ENCODE peak calls at places on chromosomes 16 and 17, in six cellular contexts. T is left lung, F is body of pancreas, X is ascending aorta, I is lung, L is endodermal cell. S is an unnamed sample.
A peak's percentile ranks its signal among the peaks of the same experiment; 100 is the strongest.

GRCh38 chr16:66872524-66872923 is 7.8 kb upstream of the PDP2 start:
- DNase-seq in T (no peak), F (no peak), X (no peak), I (no peak), L (no peak), S (no peak)

GRCh38 chr16:10635367-10636021 is 55.1 kb upstream of the EMP2 start:
- DNase-seq in T (no peak), F (no peak), X (no peak), I (no peak), L (no peak), S (no peak)

GRCh38 chr17:61783556-61784304 is 79.6 kb downstream of the BRIP1 start:
- DNase-seq in T (no peak), F (no peak), X (no peak), I (no peak), L (no peak), S (no peak)

GRCh38 chr16:74626741-74627416 is 20.0 kb upstream of the GLG1 start:
- DNase-seq in T (no peak), F (no peak), X (no peak), I (no peak), L (no peak), S (no peak)

GRCh38 chr17:67490471-67490870 is 113.4 kb downstream of the PITPNC1 start:
- DNase-seq in T (no peak), F (no peak), X (no peak), I (no peak), L (peak; percentile 58), S (no peak)

GRCh38 chr17:21330436-21331160 is 45.6 kb upstream of the KCNJ12 start:
- DNase-seq in T (no peak), F (no peak), X (no peak), I (no peak), L (no peak), S (no peak)

GRCh38 chr17:17748179-17748578 is 66.9 kb downstream of the RAI1 start:
- DNase-seq in T (no peak), F (no peak), X (no peak), I (no peak), L (no peak), S (no peak)

GRCh38 chr17:55286681-55287589 is 22.2 kb downstream of the HLF start:
- DNase-seq in T (no peak), F (peak; percentile 80), X (no peak), I (no peak), L (no peak), S (no peak)

GRCh38 chr17:9408381-9408780 is 167.2 kb downstream of the STX8 start:
- DNase-seq in T (no peak), F (no peak), X (no peak), I (no peak), L (no peak), S (no peak)

GRCh38 chr17:5840811-5841446 is 229.2 kb upstream of the WSCD1 start:
- DNase-seq in T (no peak), F (no peak), X (no peak), I (no peak), L (peak; percentile 47), S (no peak)

GRCh38 chr17:73757324-73757942 is 113.2 kb upstream of the SDK2 start:
- DNase-seq in T (peak; percentile 53), F (no peak), X (no peak), I (no peak), L (no peak), S (no peak)

GRCh38 chr17:30379303-30380105 is 777 bp downstream of the CPD start:
- DNase-seq in T (peak; percentile 88), F (peak; percentile 43), X (no peak), I (no peak), L (peak; percentile 77), S (no peak)

DNA sequence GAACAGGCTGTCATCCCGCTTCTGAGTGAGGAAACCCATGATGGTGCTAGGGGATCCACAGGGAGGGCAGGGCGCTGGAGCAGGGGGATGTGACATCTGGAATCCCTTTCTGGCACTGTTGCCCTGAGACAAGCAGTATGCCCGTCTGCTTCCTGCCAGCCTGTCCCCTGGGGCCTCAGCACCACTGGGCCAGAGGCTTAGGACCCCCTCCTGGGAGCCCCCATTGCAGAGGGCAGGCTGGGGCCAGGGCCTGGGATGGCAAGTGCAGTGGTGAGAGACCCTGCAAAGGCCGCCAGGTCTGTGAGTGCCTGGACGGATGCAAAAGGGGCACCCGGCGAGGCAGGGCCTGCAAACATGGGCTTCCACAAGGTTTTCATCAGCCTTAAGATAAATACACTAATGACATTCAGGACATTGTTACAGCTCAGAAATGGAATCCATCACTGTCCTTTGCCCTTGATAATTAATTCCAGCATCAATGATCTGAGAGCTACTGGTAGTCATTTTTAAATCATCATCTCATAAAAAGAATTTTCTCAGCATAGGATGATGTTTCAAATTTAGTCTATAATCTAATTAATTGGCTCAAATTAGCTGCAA is 51.6 kb downstream of the PRMT7 start:
- DNase-seq in T (no peak), F (no peak), X (no peak), I (no peak), L (peak; percentile 41), S (no peak)
- H3K27ac ChIP-seq in T (no peak overlapping the region), F (no peak overlapping the region), X (no peak overlapping the region), I (no peak overlapping the region), L (no peak overlapping the region), S (no peak overlapping the region)

DNA sequence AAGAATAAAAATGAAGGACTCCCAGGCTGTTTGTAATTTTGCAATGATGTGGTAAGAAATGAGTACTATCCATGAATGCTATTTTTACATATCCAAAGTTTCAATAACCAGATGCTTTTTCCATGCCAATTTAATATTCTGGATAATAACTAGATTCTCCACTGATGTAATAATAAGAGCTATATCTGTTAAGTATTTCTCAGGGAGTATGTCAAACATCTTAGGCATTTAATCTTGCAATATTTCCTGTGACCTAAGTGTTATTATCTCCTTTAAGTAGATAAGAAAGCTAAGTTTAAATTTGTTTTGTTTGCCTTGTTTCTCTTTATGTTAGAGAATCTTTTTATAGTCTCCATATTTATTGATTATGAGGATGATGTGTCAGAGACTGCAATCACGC is 32.3 kb upstream of the HS3ST3A1 start:
- DNase-seq in T (no peak), F (no peak), X (no peak), I (no peak), L (no peak), S (no peak)
- H3K4me1 ChIP-seq in T (no peaks in the 10 kb centered on the region), F (no peaks in the 10 kb centered on the region), X (no peaks in the 10 kb centered on the region), I (no peaks in the 10 kb centered on the region), L (peaks cover 6% of the 10 kb centered on the region), S (no peaks in the 10 kb centered on the region)

DNA sequence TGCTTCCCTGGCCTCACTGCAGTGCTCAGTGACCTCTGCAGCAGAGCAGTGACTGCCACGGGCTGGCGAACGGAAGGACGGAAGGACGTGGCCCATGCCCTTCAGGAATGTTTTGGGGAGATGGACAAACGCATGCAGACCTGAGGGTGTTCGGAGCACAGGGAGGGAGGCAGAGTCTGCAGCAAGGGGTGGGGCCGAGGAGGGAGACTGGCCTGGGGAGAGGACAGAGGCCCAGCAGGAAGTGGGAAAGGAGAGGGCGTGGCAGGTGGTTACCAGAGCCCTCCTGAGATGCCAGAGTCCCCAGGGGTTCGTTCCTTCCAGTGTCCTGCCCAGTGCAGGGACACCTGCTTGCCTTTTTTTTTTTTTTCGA is 21.9 kb downstream of the ADORA2B start:
- DNase-seq in T (peak; percentile 86), F (no peak), X (no peak), I (peak; percentile 74), L (peak; percentile 90), S (no peak)
- H3K4me3 ChIP-seq in T (no peak overlapping the region), F (no peak overlapping the region), X (no peak overlapping the region), I (no peak overlapping the region), L (peak overlapping the region; percentile 64), S (no peak overlapping the region)

DNA sequence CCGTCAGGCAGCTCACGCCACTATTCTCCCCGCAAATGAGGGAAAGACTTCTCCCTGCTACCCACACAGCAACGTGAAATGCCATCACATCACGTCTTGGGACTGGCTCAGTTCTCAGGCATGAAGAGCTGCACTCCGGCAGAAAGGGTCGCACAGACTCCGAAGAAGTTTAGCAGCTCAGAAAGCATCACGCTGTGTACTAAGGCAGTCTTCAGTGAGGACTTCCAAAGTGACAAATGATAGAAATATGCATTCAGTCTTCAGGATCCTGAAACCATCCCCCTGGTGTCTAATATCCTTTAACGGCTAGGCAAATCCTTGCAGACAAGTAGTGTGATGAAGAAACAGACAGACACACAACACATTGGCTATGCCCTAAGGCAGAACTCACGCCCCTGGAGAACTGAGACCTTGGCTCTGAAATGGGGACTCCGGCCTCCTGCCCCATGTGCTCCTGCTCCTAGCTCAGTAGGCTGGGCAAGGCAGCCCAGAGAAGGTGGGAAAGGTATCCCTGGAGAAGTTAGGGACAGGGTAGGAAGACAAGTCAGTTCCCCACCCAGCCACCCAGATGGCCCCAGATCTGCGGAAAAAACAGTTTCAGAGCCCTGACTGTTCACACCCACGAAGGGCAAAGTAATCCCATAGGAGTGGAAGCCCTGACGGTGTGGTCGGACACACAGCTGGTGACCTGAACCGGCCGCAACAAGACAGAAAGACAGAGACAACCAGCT is 1.6 kb downstream of the XYLT1 start:
- DNase-seq in T (no peak), F (no peak), X (no peak), I (no peak), L (peak; percentile 66), S (no peak)
- H3K27ac ChIP-seq in T (no peak overlapping the region), F (no peak overlapping the region), X (no peak overlapping the region), I (no peak overlapping the region), L (no peak overlapping the region), S (peak overlapping the region; percentile 46)

GRCh38 chr16:12090162-12090552 is 113.6 kb downstream of the SNX29 start:
- DNase-seq in T (no peak), F (no peak), X (no peak), I (no peak), L (peak; percentile 78), S (no peak)
- H3K4me1 ChIP-seq in T (peaks cover 23% of the 10 kb centered on the region), F (peaks cover 1% of the 10 kb centered on the region), X (peaks cover 3% of the 10 kb centered on the region), I (peaks cover 12% of the 10 kb centered on the region), L (peaks cover 5% of the 10 kb centered on the region), S (peaks cover under 1% of the 10 kb centered on the region)

S was measured in effector memory CD4-positive, alpha-beta T cell.